ENCODE peak calls at places on chromosomes 4 and X, in eight cellular contexts. One of them, this sample, is unnamed.
A peak's percentile ranks its signal among the peaks of the same experiment; 100 is the strongest.

GRCh38 chr4:165874799-165875371 is 1.8 kb downstream of the TLL1 start:
- DNase-seq in Karpas-422: no peak
- DNase-seq in upper lobe of right lung: peak; percentile 65
- DNase-seq in GM23338: peak; percentile 77
- DNase-seq in CD8-positive, alpha-beta memory T cell: no peak
- DNase-seq in A549: peak; percentile 5
- DNase-seq in GM23248: no peak
- DNase-seq in CD4-positive, alpha-beta T cell: no peak
- DNase-seq in this sample: peak; percentile 5

GRCh38 chrX:150873616-150874015 is 24.9 kb downstream of the CD99L2 start:
- DNase-seq in Karpas-422: no peak
- DNase-seq in upper lobe of right lung: no peak
- DNase-seq in GM23338: no peak
- DNase-seq in CD8-positive, alpha-beta memory T cell: no peak
- DNase-seq in A549: no peak
- DNase-seq in GM23248: peak; percentile 41
- DNase-seq in CD4-positive, alpha-beta T cell: no peak
- DNase-seq in this sample: no peak

GRCh38 chr4:165635951-165636350 is 237.1 kb upstream of the TLL1 start:
- DNase-seq in Karpas-422: no peak
- DNase-seq in upper lobe of right lung: no peak
- DNase-seq in GM23338: no peak
- DNase-seq in CD8-positive, alpha-beta memory T cell: no peak
- DNase-seq in A549: no peak
- DNase-seq in GM23248: no peak
- DNase-seq in CD4-positive, alpha-beta T cell: no peak
- DNase-seq in this sample: no peak

GRCh38 chr4:154559141-154559841 is 3.5 kb upstream of the FGB start:
- DNase-seq in Karpas-422: peak; percentile 83
- DNase-seq in upper lobe of right lung: no peak
- DNase-seq in GM23338: peak; percentile 80
- DNase-seq in CD8-positive, alpha-beta memory T cell: no peak
- DNase-seq in A549: peak; percentile 30
- DNase-seq in GM23248: peak; percentile 67
- DNase-seq in CD4-positive, alpha-beta T cell: no peak
- DNase-seq in this sample: no peak

GRCh38 chr4:137514401-137515116 is 17.7 kb downstream of the PCDH18 start:
- DNase-seq in Karpas-422: no peak
- DNase-seq in upper lobe of right lung: no peak
- DNase-seq in GM23338: no peak
- DNase-seq in CD8-positive, alpha-beta memory T cell: no peak
- DNase-seq in A549: no peak
- DNase-seq in GM23248: peak; percentile 23
- DNase-seq in CD4-positive, alpha-beta T cell: no peak
- DNase-seq in this sample: no peak

GRCh38 chr4:48341776-48342558 is 638 bp downstream of the SLAIN2 start:
- DNase-seq in Karpas-422: peak; percentile 76
- DNase-seq in upper lobe of right lung: peak; percentile 83
- DNase-seq in GM23338: peak; percentile 75
- DNase-seq in CD8-positive, alpha-beta memory T cell: no peak
- DNase-seq in A549: no peak
- DNase-seq in GM23248: peak; percentile 72
- DNase-seq in CD4-positive, alpha-beta T cell: peak; percentile 35
- DNase-seq in this sample: peak; percentile 28

GRCh38 chrX:107716816-107717700 is 58.5 kb downstream of the TSC22D3 start:
- DNase-seq in Karpas-422: peak; percentile 91
- DNase-seq in upper lobe of right lung: peak; percentile 90
- DNase-seq in GM23338: peak; percentile 65
- DNase-seq in CD8-positive, alpha-beta memory T cell: peak; percentile 93
- DNase-seq in A549: peak; percentile 71
- DNase-seq in GM23248: peak; percentile 82
- DNase-seq in CD4-positive, alpha-beta T cell: peak; percentile 88
- DNase-seq in this sample: peak; percentile 61

GRCh38 chr4:3304831-3305609 is 12.2 kb downstream of the RGS12 start:
- DNase-seq in Karpas-422: no peak
- DNase-seq in upper lobe of right lung: peak; percentile 56
- DNase-seq in GM23338: no peak
- DNase-seq in CD8-positive, alpha-beta memory T cell: no peak
- DNase-seq in A549: no peak
- DNase-seq in GM23248: peak; percentile 71
- DNase-seq in CD4-positive, alpha-beta T cell: no peak
- DNase-seq in this sample: no peak

GRCh38 chr4:145735330-145735638 is 55.3 kb downstream of the C4orf51 start:
- DNase-seq in Karpas-422: no peak
- DNase-seq in upper lobe of right lung: no peak
- DNase-seq in GM23338: peak; percentile 26
- DNase-seq in CD8-positive, alpha-beta memory T cell: no peak
- DNase-seq in A549: peak; percentile 38
- DNase-seq in GM23248: peak; percentile 97
- DNase-seq in CD4-positive, alpha-beta T cell: no peak
- DNase-seq in this sample: no peak

DNA sequence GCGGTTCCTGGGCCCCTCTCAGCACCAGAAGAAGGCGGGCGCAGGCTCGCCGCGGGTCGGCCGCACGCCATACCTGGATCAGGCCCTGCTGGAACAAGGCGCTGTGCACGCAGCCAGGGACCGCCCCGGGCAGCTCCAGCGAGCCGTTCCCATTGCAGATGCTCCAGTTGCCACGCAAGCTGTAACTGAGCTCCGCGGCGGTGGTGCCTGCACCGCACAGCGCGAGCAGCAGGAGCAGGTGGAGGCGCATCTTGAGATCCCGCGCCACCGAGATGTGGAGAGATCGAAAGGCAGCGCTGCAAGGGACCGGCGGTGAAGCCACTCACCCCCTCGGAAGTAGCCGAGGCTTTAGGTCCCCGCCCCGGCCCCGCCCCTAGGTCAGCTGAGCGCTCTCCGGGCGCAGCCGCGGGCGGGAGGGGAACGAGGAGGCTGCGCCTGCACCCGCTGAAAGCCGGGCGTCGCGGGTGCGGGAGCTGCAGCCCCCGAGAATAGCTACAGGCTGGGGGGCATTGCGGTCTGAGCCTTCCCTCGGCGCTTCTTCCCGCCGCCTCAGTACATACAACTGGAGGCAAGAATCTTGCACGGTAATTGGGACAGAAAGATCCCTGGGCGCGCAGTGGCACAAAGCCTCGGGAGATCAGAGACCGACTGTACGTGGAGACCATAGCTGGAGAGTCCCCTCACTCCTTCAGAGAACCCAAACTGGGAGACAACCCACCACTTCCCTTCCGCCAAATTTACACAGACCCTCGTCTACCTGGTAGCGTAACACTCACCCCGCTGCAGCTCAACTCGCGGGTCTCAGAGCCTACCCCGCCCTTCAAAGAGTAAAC is at the start of gene MANBA:
- DNase-seq in Karpas-422: peak; percentile 96
- DNase-seq in upper lobe of right lung: peak; percentile 96
- DNase-seq in GM23338: peak; percentile 96
- DNase-seq in CD8-positive, alpha-beta memory T cell: peak; percentile 77
- DNase-seq in A549: peak; percentile 85
- DNase-seq in GM23248: peak; percentile 94
- DNase-seq in CD4-positive, alpha-beta T cell: peak; percentile 78
- DNase-seq in this sample: peak; percentile 55
- H3K27ac ChIP-seq in Karpas-422: peak within 1 kb of the TSS; percentile 17
- H3K27ac ChIP-seq in upper lobe of right lung: peak within 1 kb of the TSS; percentile 92
- H3K27ac ChIP-seq in GM23338: peak within 1 kb of the TSS; percentile 80
- H3K27ac ChIP-seq in CD8-positive, alpha-beta memory T cell: peak within 1 kb of the TSS; percentile 55
- H3K27ac ChIP-seq in A549: peak within 1 kb of the TSS; percentile 82
- H3K27ac ChIP-seq in GM23248: peak within 1 kb of the TSS; percentile 60
- H3K27ac ChIP-seq in CD4-positive, alpha-beta T cell: peak within 1 kb of the TSS; percentile 67
- H3K27ac ChIP-seq in this sample: peak within 1 kb of the TSS; percentile 83

DNA sequence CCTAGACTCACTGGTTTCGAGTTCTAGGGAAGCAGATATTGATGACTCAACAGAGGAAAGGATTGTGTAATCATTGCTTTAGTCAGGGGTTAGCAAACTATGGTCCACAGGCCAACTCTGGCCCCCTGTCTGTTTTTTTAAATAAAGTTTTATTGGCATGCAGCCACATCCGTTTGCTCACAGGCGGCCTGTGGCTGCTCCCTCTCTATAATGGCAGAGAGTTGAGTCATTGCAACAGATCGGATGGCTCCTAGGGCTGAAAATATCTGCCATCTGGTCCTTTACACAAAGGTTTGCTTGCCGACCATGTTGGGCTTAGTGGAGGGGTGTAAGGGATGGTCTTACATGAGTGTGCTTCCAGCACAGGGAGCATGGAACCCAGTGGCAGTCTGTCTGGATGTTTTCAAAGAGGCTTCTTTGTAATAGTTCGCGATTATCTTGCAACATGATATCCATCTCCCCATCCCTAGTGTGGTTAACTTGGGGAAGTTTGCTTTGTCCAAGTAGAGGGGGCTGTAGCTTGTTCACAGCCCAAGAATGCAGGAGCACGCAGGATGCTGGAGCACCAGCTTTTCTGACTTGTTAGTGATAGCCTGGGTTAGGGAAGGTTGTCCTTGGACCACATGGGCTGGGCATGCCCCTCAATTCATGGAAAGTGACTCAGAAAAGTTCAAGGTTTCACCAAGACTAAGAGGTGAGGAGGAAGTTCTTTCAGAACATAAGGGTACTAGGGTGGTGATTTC is 59.3 kb upstream of the CLDN34 start:
- DNase-seq in Karpas-422: no peak
- DNase-seq in upper lobe of right lung: no peak
- DNase-seq in GM23338: no peak
- DNase-seq in CD8-positive, alpha-beta memory T cell: no peak
- DNase-seq in A549: no peak
- DNase-seq in GM23248: peak; percentile 46
- DNase-seq in CD4-positive, alpha-beta T cell: no peak
- DNase-seq in this sample: no peak
- H3K27ac ChIP-seq in Karpas-422: no peak overlapping the region
- H3K27ac ChIP-seq in upper lobe of right lung: no peak overlapping the region
- H3K27ac ChIP-seq in GM23338: no peak overlapping the region
- H3K27ac ChIP-seq in CD8-positive, alpha-beta memory T cell: no peak overlapping the region
- H3K27ac ChIP-seq in A549: no peak overlapping the region
- H3K27ac ChIP-seq in GM23248: no peak overlapping the region
- H3K27ac ChIP-seq in CD4-positive, alpha-beta T cell: no peak overlapping the region
- H3K27ac ChIP-seq in this sample: no peak overlapping the region

DNA sequence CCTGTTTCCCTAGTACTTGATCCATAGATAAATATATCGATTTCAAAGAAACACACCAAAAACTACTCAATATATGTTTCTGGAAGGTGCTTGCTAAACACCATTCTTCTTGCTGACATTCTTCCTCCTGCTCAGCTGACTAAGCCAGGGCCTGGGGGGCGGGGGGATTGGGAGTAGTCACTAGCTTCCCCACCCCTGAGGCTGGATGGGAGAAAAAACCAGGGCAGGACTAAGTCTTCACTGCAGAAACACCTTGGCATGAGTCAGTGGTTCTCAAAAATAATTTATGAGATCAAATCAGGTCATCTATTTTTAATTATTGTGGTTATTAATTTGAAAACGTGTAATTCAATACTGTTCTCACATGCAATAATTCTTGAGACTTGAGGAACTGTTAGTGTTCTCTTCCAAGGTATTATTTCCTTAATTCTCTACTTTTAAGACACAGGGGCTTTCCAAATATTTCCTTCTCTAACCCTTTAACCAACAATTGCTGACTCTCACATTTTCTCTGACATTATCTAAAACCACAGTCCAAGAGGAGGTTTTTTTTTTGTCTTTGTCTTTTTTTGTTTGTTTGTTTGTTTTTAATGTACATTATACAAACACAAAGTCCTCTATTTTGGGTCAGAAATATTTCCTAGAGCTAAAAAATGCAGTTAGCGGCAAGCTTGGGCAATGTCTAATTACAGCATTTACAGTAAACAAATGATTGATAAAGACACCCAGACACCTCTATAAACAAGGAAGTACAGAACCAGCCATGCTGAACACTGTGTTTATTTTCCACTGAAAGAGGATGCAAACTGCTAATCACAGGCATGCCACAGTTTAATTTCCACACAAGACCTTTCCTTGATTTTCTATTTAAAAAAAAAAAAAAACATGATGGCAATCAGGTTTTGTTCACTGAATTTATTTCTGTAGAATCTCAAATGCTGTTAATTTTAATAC is 120.3 kb upstream of the USP9X start:
- DNase-seq in Karpas-422: no peak
- DNase-seq in upper lobe of right lung: no peak
- DNase-seq in GM23338: no peak
- DNase-seq in CD8-positive, alpha-beta memory T cell: no peak
- DNase-seq in A549: no peak
- DNase-seq in GM23248: no peak
- DNase-seq in CD4-positive, alpha-beta T cell: no peak
- DNase-seq in this sample: no peak
- H3K27ac ChIP-seq in Karpas-422: no peak overlapping the region
- H3K27ac ChIP-seq in upper lobe of right lung: no peak overlapping the region
- H3K27ac ChIP-seq in GM23338: no peak overlapping the region
- H3K27ac ChIP-seq in CD8-positive, alpha-beta memory T cell: no peak overlapping the region
- H3K27ac ChIP-seq in A549: no peak overlapping the region
- H3K27ac ChIP-seq in GM23248: no peak overlapping the region
- H3K27ac ChIP-seq in CD4-positive, alpha-beta T cell: no peak overlapping the region
- H3K27ac ChIP-seq in this sample: no peak overlapping the region

GRCh38 chr4:128465523-128465922 is 177.9 kb upstream of the PGRMC2 start:
- DNase-seq in Karpas-422: no peak
- DNase-seq in upper lobe of right lung: no peak
- DNase-seq in GM23338: no peak
- DNase-seq in CD8-positive, alpha-beta memory T cell: no peak
- DNase-seq in A549: no peak
- DNase-seq in GM23248: no peak
- DNase-seq in CD4-positive, alpha-beta T cell: no peak
- DNase-seq in this sample: no peak

GRCh38 chr4:128475597-128475996 is 188.0 kb upstream of the PGRMC2 start:
- DNase-seq in Karpas-422: no peak
- DNase-seq in upper lobe of right lung: no peak
- DNase-seq in GM23338: no peak
- DNase-seq in CD8-positive, alpha-beta memory T cell: no peak
- DNase-seq in A549: no peak
- DNase-seq in GM23248: no peak
- DNase-seq in CD4-positive, alpha-beta T cell: no peak
- DNase-seq in this sample: no peak

GRCh38 chr4:128471576-128471975 is 184.0 kb upstream of the PGRMC2 start:
- DNase-seq in Karpas-422: no peak
- DNase-seq in upper lobe of right lung: no peak
- DNase-seq in GM23338: no peak
- DNase-seq in CD8-positive, alpha-beta memory T cell: no peak
- DNase-seq in A549: no peak
- DNase-seq in GM23248: peak; percentile 30
- DNase-seq in CD4-positive, alpha-beta T cell: no peak
- DNase-seq in this sample: no peak

GRCh38 chr4:128468485-128468989 is 180.9 kb upstream of the PGRMC2 start:
- DNase-seq in Karpas-422: peak; percentile 57
- DNase-seq in upper lobe of right lung: no peak
- DNase-seq in GM23338: no peak
- DNase-seq in CD8-positive, alpha-beta memory T cell: no peak
- DNase-seq in A549: no peak
- DNase-seq in GM23248: peak; percentile 98
- DNase-seq in CD4-positive, alpha-beta T cell: no peak
- DNase-seq in this sample: no peak

DNA sequence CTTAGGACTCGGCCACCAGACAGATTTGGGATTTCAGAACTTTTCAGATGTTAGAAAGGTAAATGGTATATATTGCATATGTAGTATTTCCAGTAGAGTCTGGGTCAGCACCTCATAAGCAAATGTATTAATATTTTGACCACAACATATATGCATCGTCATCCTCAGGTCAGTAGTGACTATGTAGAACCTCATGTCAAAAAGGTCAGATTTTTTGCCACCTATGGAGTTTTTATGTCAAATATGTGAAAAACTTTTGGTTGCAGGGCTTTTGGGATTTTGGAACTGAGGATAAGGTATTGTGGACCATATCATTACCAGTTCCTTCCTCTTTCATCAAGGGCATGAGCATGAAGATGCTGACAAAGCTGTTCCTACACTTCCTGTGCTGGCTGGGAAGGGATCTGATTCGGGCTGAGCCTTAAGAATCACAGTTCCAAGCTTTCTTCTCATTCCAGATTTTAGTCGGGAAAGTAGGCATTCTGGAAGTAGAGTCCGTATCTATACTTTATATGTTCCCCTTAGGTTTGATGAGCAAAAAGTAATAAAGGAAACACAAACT is 183.0 kb upstream of the PGRMC2 start:
- DNase-seq in Karpas-422: no peak
- DNase-seq in upper lobe of right lung: no peak
- DNase-seq in GM23338: no peak
- DNase-seq in CD8-positive, alpha-beta memory T cell: no peak
- DNase-seq in A549: no peak
- DNase-seq in GM23248: no peak
- DNase-seq in CD4-positive, alpha-beta T cell: no peak
- DNase-seq in this sample: no peak
- H3K27ac ChIP-seq in Karpas-422: peak overlapping the region; percentile 66
- H3K27ac ChIP-seq in upper lobe of right lung: no peak overlapping the region
- H3K27ac ChIP-seq in GM23338: no peak overlapping the region
- H3K27ac ChIP-seq in CD8-positive, alpha-beta memory T cell: no peak overlapping the region
- H3K27ac ChIP-seq in A549: no peak overlapping the region
- H3K27ac ChIP-seq in GM23248: no peak overlapping the region
- H3K27ac ChIP-seq in CD4-positive, alpha-beta T cell: no peak overlapping the region
- H3K27ac ChIP-seq in this sample: no peak overlapping the region

This sample was measured in substantia nigra.